ENCODE peak calls at places on chromosomes 7 and 10, in seven cellular contexts. N is NCI-H1436; P is posterior cingulate gyrus; I is mesothelial cell of epicardium; D is RWPE1; F is ELR; W is CD8-positive, alpha-beta memory T cell. Z is an unnamed sample.

GRCh38 chr7:36154255-36155212 is 1.5 kb downstream of the EEPD1 start:
- DNase-seq in N (no peak), P (no peak), I (no peak), D (no peak), F (no peak), W (no peak), Z (peak)

GRCh38 chr7:135174941-135175340 is 4.4 kb upstream of the CYREN start:
- DNase-seq in N (no peak), P (no peak), I (no peak), D (no peak), F (no peak), W (no peak), Z (no peak)

GRCh38 chr10:88505680-88506215 is 77.4 kb downstream of the RNLS start:
- DNase-seq in N (no peak), P (no peak), I (no peak), D (no peak), F (no peak), W (no peak), Z (no peak)

GRCh38 chr7:155603858-155604503 is 40.5 kb upstream of the RBM33 start:
- DNase-seq in N (no peak), P (no peak), I (no peak), D (no peak), F (no peak), W (no peak), Z (no peak)

GRCh38 chr10:55370021-55370420 is 569.0 kb upstream of the PCDH15 start:
- DNase-seq in N (no peak), P (no peak), I (no peak), D (no peak), F (no peak), W (no peak), Z (peak)

GRCh38 chr7:112399501-112399900 is 50.8 kb upstream of the IFRD1 start:
- DNase-seq in N (no peak), P (no peak), I (no peak), D (no peak), F (peak), W (no peak), Z (peak)

GRCh38 chr10:131199646-131200045 is 111.9 kb downstream of the TCERG1L start:
- DNase-seq in N (no peak), P (no peak), I (no peak), D (no peak), F (no peak), W (no peak), Z (no peak)

GRCh38 chr7:43196379-43196778 is 83.9 kb downstream of the HECW1 start:
- DNase-seq in N (no peak), P (no peak), I (no peak), D (no peak), F (peak), W (no peak), Z (peak)

GRCh38 chr7:115293628-115294236 is 371.8 kb downstream of the MDFIC start:
- DNase-seq in N (no peak), P (no peak), I (no peak), D (no peak), F (peak), W (no peak), Z (peak)

GRCh38 chr7:132422502-132423101 is 153.7 kb downstream of the PLXNA4 start:
- DNase-seq in N (no peak), P (no peak), I (no peak), D (no peak), F (peak), W (no peak), Z (peak)

GRCh38 chr7:76302299-76303056 is at the start of gene HSPB1:
- DNase-seq in N (peak), P (peak), I (no peak), D (peak), F (peak), W (peak), Z (peak)

GRCh38 chr7:139523199-139523941 is at the start of gene CLEC2L:
- DNase-seq in N (no peak), P (peak), I (no peak), D (peak), F (no peak), W (no peak), Z (peak)

GRCh38 chr7:107951896-107952295 is 51.1 kb downstream of the LAMB1 start:
- DNase-seq in N (no peak), P (no peak), I (no peak), D (no peak), F (no peak), W (no peak), Z (no peak)

GRCh38 chr10:27490807-27491206 is 13.3 kb upstream of the RAB18 start:
- DNase-seq in N (no peak), P (no peak), I (no peak), D (peak), F (peak), W (no peak), Z (peak)

GRCh38 chr10:102918817-102919236 is 733 bp downstream of the CNNM2 start:
- DNase-seq in N (no peak), P (no peak), I (no peak), D (peak), F (peak), W (peak), Z (peak)

GRCh38 chr7:101986335-101986734 is 168.9 kb downstream of the CUX1 start:
- DNase-seq in N (no peak), P (no peak), I (no peak), D (peak), F (no peak), W (no peak), Z (peak)

GRCh38 chr10:112347709-112348671 is 25.9 kb upstream of the ACSL5 start:
- DNase-seq in N (no peak), P (no peak), I (no peak), D (no peak), F (no peak), W (no peak), Z (no peak)

GRCh38 chr7:23925088-23925487 is 215.1 kb downstream of the STK31 start:
- DNase-seq in N (no peak), P (no peak), I (no peak), D (no peak), F (no peak), W (no peak), Z (no peak)

GRCh38 chr10:84194424-84195043 is at the start of gene CDHR1:
- DNase-seq in N (peak), P (peak), I (no peak), D (peak), F (peak), W (peak), Z (peak)

GRCh38 chr10:71085689-71086438 is 126.5 kb upstream of the UNC5B start:
- DNase-seq in N (peak), P (no peak), I (no peak), D (no peak), F (no peak), W (no peak), Z (no peak)

GRCh38 chr7:93636276-93636675 is 61.8 kb upstream of the CALCR start:
- DNase-seq in N (no peak), P (no peak), I (no peak), D (no peak), F (no peak), W (no peak), Z (no peak)

GRCh38 chr10:12981570-12981969 is 19.9 kb downstream of the CCDC3 start:
- DNase-seq in N (no peak), P (no peak), I (no peak), D (peak), F (peak), W (no peak), Z (peak)

GRCh38 chr7:108368466-108368865 is 87.8 kb downstream of the NRCAM start:
- DNase-seq in N (no peak), P (no peak), I (no peak), D (no peak), F (no peak), W (no peak), Z (peak)